ENCODE peak calls at places on chromosomes 13 and 19, in seven cellular contexts. One of them, this sample, is unnamed.

GRCh38 chr13:19020988-19021387 is 160.6 kb downstream of the TUBA3C start:
- DNase-seq in A673: no peak
- DNase-seq in upper lobe of left lung: no peak
- DNase-seq in endothelial cell of umbilical vein: no peak
- DNase-seq in heart left ventricle: no peak
- DNase-seq in endodermal cell: no peak
- DNase-seq in lung: no peak
- DNase-seq in this sample: no peak

GRCh38 chr13:35995136-35995535 is 136.0 kb downstream of the DCLK1 start:
- DNase-seq in endothelial cell of umbilical vein: no peak
- DNase-seq in lung: no peak
- DNase-seq in heart left ventricle: no peak
- DNase-seq in endodermal cell: no peak
- DNase-seq in A673: peak; percentile 20
- DNase-seq in upper lobe of left lung: no peak
- DNase-seq in this sample: no peak

GRCh38 chr13:76773695-76774094 is 112.5 kb downstream of the KCTD12 start:
- DNase-seq in endodermal cell: no peak
- DNase-seq in A673: no peak
- DNase-seq in lung: no peak
- DNase-seq in endothelial cell of umbilical vein: no peak
- DNase-seq in upper lobe of left lung: no peak
- DNase-seq in heart left ventricle: no peak
- DNase-seq in this sample: no peak

GRCh38 chr13:60538566-60538965 is 141.5 kb downstream of the TDRD3 start:
- DNase-seq in lung: no peak
- DNase-seq in heart left ventricle: no peak
- DNase-seq in upper lobe of left lung: no peak
- DNase-seq in endothelial cell of umbilical vein: no peak
- DNase-seq in endodermal cell: no peak
- DNase-seq in A673: no peak
- DNase-seq in this sample: no peak

GRCh38 chr19:35671818-35672217 is 5.5 kb downstream of the UPK1A start:
- DNase-seq in upper lobe of left lung: no peak
- DNase-seq in A673: no peak
- DNase-seq in endothelial cell of umbilical vein: no peak
- DNase-seq in heart left ventricle: no peak
- DNase-seq in lung: no peak
- DNase-seq in endodermal cell: no peak
- DNase-seq in this sample: no peak

GRCh38 chr13:80345771-80346510 is 5.0 kb upstream of the SPRY2 start:
- DNase-seq in upper lobe of left lung: no peak
- DNase-seq in A673: no peak
- DNase-seq in endodermal cell: no peak
- DNase-seq in lung: no peak
- DNase-seq in endothelial cell of umbilical vein: no peak
- DNase-seq in heart left ventricle: no peak
- DNase-seq in this sample: no peak

GRCh38 chr19:23758187-23759074 is at the start of gene ZNF681:
- DNase-seq in heart left ventricle: peak; percentile 92
- DNase-seq in endothelial cell of umbilical vein: peak; percentile 18
- DNase-seq in A673: peak; percentile 7
- DNase-seq in endodermal cell: peak; percentile 93
- DNase-seq in upper lobe of left lung: peak; percentile 94
- DNase-seq in lung: peak; percentile 91
- DNase-seq in this sample: peak; percentile 89

GRCh38 chr19:42538841-42539709 is 10.8 kb upstream of the CEACAM1 start:
- DNase-seq in heart left ventricle: no peak
- DNase-seq in upper lobe of left lung: no peak
- DNase-seq in endothelial cell of umbilical vein: no peak
- DNase-seq in endodermal cell: no peak
- DNase-seq in lung: no peak
- DNase-seq in A673: no peak
- DNase-seq in this sample: no peak

GRCh38 chr19:7863157-7863970 is 10.8 kb downstream of the PRR36 start:
- DNase-seq in upper lobe of left lung: no peak
- DNase-seq in A673: no peak
- DNase-seq in endodermal cell: peak; percentile 86
- DNase-seq in lung: no peak
- DNase-seq in heart left ventricle: no peak
- DNase-seq in endothelial cell of umbilical vein: no peak
- DNase-seq in this sample: no peak

GRCh38 chr19:29690842-29691241 is 24.2 kb downstream of the C19orf12 start:
- DNase-seq in A673: peak; percentile 43
- DNase-seq in upper lobe of left lung: no peak
- DNase-seq in heart left ventricle: no peak
- DNase-seq in endothelial cell of umbilical vein: peak; percentile 16
- DNase-seq in endodermal cell: peak; percentile 79
- DNase-seq in lung: no peak
- DNase-seq in this sample: no peak

GRCh38 chr13:112668924-112669323 is 20.9 kb upstream of the ATP11A start:
- DNase-seq in lung: no peak
- DNase-seq in A673: no peak
- DNase-seq in endothelial cell of umbilical vein: no peak
- DNase-seq in heart left ventricle: no peak
- DNase-seq in endodermal cell: peak; percentile 32
- DNase-seq in upper lobe of left lung: no peak
- DNase-seq in this sample: no peak

GRCh38 chr13:98945863-98946605 is 31.8 kb downstream of the DOCK9 start:
- DNase-seq in upper lobe of left lung: no peak
- DNase-seq in endodermal cell: no peak
- DNase-seq in heart left ventricle: no peak
- DNase-seq in A673: no peak
- DNase-seq in endothelial cell of umbilical vein: peak; percentile 16
- DNase-seq in lung: no peak
- DNase-seq in this sample: no peak

GRCh38 chr13:42924290-42924803 is 67.7 kb downstream of the EPSTI1 start:
- DNase-seq in heart left ventricle: no peak
- DNase-seq in endothelial cell of umbilical vein: no peak
- DNase-seq in endodermal cell: no peak
- DNase-seq in A673: no peak
- DNase-seq in upper lobe of left lung: no peak
- DNase-seq in lung: no peak
- DNase-seq in this sample: no peak

GRCh38 chr13:110560606-110561334 is 752 bp downstream of the RAB20 start:
- DNase-seq in upper lobe of left lung: peak; percentile 58
- DNase-seq in endodermal cell: no peak
- DNase-seq in heart left ventricle: no peak
- DNase-seq in A673: no peak
- DNase-seq in lung: peak; percentile 47
- DNase-seq in endothelial cell of umbilical vein: peak; percentile 38
- DNase-seq in this sample: peak; percentile 39

GRCh38 chr19:38800577-38801347 is 11.8 kb downstream of the LGALS7B start:
- DNase-seq in A673: no peak
- DNase-seq in endothelial cell of umbilical vein: no peak
- DNase-seq in heart left ventricle: no peak
- DNase-seq in endodermal cell: no peak
- DNase-seq in lung: no peak
- DNase-seq in upper lobe of left lung: no peak
- DNase-seq in this sample: no peak

DNA sequence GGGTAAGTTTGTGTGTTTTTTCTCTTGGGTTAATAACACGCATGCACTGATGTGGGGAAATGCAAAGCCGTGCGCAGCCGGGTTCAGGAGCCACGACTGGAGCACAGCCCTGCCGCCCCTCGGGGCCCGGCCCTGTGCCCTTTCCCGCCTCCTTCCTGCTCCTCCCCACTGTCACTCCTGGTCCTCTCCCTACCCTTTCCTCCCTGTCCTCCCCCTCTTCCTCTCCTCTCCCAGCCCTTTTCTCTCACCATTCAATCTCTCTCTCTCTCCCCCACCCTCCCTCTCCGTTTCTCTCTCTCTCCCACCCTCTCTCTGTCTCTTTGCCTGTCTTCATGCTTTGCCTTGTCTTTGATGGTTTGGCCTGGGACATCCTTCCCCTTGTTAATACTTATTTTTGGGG is 27.2 kb downstream of the PLEKHJ1 start:
- DNase-seq in lung: no peak
- DNase-seq in endothelial cell of umbilical vein: no peak
- DNase-seq in upper lobe of left lung: no peak
- DNase-seq in heart left ventricle: no peak
- DNase-seq in A673: no peak
- DNase-seq in endodermal cell: no peak
- DNase-seq in this sample: no peak
- TF ChIP-seq CTCF in lung: no peak
- TF ChIP-seq CTCF in endothelial cell of umbilical vein: no peak
- TF ChIP-seq CTCF in upper lobe of left lung: no peak
- TF ChIP-seq CTCF in heart left ventricle: no peak
- TF ChIP-seq CTCF in A673: no peak
- TF ChIP-seq CTCF in endodermal cell: no peak
- TF ChIP-seq CTCF in this sample: no peak

DNA sequence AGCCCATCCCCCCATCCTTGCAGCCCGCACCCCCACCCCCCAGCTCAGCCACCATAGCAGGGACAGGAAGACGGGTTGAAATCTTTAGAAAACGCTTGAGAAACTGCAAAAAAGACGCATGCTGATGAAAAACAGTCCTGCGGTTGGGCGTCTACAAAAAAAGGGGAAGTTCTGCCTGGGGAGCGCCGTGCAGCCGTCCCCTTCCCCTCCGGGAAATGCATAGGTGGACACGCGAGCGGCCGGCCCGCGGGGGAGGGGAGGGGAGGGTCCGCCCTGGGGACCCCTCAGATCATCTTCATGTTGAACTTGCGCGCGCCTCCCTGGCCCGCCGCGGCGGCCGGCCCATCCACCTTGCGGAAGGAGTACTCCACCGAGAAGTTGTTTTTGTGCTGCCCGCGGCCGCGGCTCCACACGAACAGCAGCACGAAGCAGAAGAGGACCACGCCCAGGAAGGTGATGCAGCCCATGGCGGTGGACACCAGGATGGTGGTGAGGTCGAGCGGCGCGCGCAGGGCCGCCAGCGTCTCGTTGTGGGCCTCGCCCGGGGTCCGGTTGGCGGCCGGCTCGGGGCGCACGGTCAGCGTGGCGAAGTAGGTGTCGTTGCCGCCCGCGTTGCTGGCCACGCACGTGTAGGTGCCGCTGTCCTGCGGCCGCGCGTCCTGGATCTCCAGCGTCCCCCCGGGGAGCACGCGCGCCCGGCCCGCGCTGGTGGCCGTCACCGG is 7.9 kb upstream of the PEAK3 start:
- DNase-seq in A673: no peak
- DNase-seq in endothelial cell of umbilical vein: no peak
- DNase-seq in lung: peak; percentile 44
- DNase-seq in endodermal cell: peak; percentile 70
- DNase-seq in upper lobe of left lung: peak; percentile 70
- DNase-seq in heart left ventricle: no peak
- DNase-seq in this sample: no peak
- H3K27ac ChIP-seq in A673: no peak overlapping the region
- H3K27ac ChIP-seq in endothelial cell of umbilical vein: no peak overlapping the region
- H3K27ac ChIP-seq in lung: peak overlapping the region; percentile 84
- H3K27ac ChIP-seq in endodermal cell: no peak overlapping the region
- H3K27ac ChIP-seq in upper lobe of left lung: peak overlapping the region; percentile 87
- H3K27ac ChIP-seq in heart left ventricle: no peak overlapping the region
- H3K27ac ChIP-seq in this sample: no peak overlapping the region

GRCh38 chr19:10289836-10290438 is at the start of gene ICAM5:
- DNase-seq in endodermal cell: no peak
- DNase-seq in upper lobe of left lung: no peak
- DNase-seq in A673: peak; percentile 75
- DNase-seq in lung: no peak
- DNase-seq in heart left ventricle: no peak
- DNase-seq in endothelial cell of umbilical vein: no peak
- DNase-seq in this sample: no peak

GRCh38 chr19:10286803-10287737 is at the start of gene ICAM4:
- DNase-seq in endothelial cell of umbilical vein: peak; percentile 49
- DNase-seq in heart left ventricle: peak; percentile 92
- DNase-seq in lung: peak; percentile 79
- DNase-seq in upper lobe of left lung: peak; percentile 80
- DNase-seq in A673: peak; percentile 62
- DNase-seq in endodermal cell: peak; percentile 83
- DNase-seq in this sample: no peak

GRCh38 chr19:10290439-10290875 is 705 bp downstream of the ICAM5 start:
- DNase-seq in A673: peak; percentile 41
- DNase-seq in endodermal cell: peak; percentile 75
- DNase-seq in endothelial cell of umbilical vein: no peak
- DNase-seq in heart left ventricle: no peak
- DNase-seq in upper lobe of left lung: no peak
- DNase-seq in lung: no peak
- DNase-seq in this sample: no peak

GRCh38 chr19:10289167-10289835 is 451 bp upstream of the ICAM5 start:
- DNase-seq in endothelial cell of umbilical vein: no peak
- DNase-seq in heart left ventricle: no peak
- DNase-seq in endodermal cell: peak; percentile 89
- DNase-seq in A673: peak; percentile 92
- DNase-seq in lung: peak; percentile 72
- DNase-seq in upper lobe of left lung: peak; percentile 57
- DNase-seq in this sample: peak; percentile 65

DNA sequence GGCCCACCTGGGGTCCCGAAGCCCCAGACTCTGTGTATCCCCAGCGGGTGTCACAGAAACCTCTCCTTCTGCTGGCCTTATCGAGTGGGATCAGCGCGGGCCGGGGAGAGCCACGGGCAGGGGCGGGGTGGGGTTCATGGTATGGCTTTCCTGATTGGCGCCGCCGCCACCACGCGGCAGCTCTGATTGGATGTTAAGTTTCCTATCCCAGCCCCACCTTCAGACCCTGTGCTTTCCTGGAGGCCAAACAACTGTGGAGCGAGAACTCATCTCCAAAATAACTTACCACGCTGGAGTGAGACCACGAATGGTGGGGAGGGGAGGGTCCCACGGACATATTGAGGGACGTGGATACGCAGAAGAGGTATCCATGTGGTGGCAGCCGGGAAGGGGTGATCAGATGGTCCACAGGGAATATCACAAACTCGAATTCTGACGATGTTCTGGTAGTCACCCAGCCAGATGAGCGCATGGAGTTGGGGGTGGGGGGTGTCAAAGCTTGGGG is 1.0 kb upstream of the ICAM5 start:
- DNase-seq in upper lobe of left lung: peak; percentile 68
- DNase-seq in lung: peak; percentile 59
- DNase-seq in heart left ventricle: no peak
- DNase-seq in endodermal cell: peak; percentile 89
- DNase-seq in A673: peak; percentile 87
- DNase-seq in endothelial cell of umbilical vein: no peak
- DNase-seq in this sample: no peak
- H3K4me1 ChIP-seq in upper lobe of left lung: peaks cover 99% of the 10 kb centered on the region
- H3K4me1 ChIP-seq in lung: peaks cover 51% of the 10 kb centered on the region
- H3K4me1 ChIP-seq in heart left ventricle: peaks cover 92% of the 10 kb centered on the region
- H3K4me1 ChIP-seq in endodermal cell: peaks cover 3% of the 10 kb centered on the region
- H3K4me1 ChIP-seq in A673: peaks cover 56% of the 10 kb centered on the region
- H3K4me1 ChIP-seq in endothelial cell of umbilical vein: peaks cover 27% of the 10 kb centered on the region
- H3K4me1 ChIP-seq in this sample: peaks cover 17% of the 10 kb centered on the region

DNA sequence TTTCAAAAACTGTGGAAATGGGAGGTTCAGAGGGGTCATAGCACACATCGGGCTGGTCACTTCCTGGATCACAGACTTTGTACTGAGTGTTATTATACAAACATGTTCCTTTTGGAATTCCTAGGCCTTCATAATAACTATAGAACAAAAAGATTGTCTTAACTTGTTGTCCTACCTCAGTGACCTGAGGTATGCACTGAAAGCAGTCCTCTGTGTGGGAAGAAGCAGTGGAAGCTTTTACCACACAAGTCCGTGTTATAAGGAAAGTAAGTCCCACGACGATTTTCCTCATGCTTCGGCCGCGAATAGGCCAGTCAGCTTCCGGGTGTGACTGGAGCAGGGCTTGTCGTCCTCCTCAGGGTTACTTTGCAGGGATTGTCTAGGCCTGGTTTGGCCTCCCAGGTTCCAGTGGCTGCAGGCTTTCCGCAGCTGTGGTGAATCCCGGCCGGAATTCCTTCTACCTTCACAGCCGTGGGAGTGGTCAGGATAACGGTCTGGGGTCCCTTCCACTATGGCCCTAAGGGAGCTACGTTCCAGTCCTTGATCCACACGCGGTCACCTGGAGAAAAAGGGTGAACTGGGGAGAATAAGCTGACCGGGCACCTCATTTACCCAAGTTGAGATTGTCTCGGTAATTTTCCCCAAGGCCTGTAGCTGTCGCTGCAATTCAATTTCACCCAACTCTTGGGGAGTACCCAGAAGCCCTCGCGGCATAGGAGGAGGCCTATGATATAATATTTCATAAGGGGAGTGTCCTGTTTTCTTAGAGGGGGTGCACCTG is 16.0 kb downstream of the NAPSA start:
- DNase-seq in lung: no peak
- DNase-seq in endothelial cell of umbilical vein: peak; percentile 79
- DNase-seq in endodermal cell: no peak
- DNase-seq in upper lobe of left lung: no peak
- DNase-seq in A673: no peak
- DNase-seq in heart left ventricle: no peak
- DNase-seq in this sample: no peak
- TF ChIP-seq CTCF in lung: no peak
- TF ChIP-seq CTCF in endothelial cell of umbilical vein: no peak
- TF ChIP-seq CTCF in endodermal cell: peak; percentile 18
- TF ChIP-seq CTCF in upper lobe of left lung: no peak
- TF ChIP-seq CTCF in A673: no peak
- TF ChIP-seq CTCF in heart left ventricle: no peak
- TF ChIP-seq CTCF in this sample: peak; percentile 44